ENCODE peak calls at places on chromosomes 2 and 18, in ten cellular contexts. One of them, this sample, is unnamed. For H3K4me1 and H3K9me3, the result is how much of the 10 kb centered on the place peaks cover.

GRCh38 chr2:152098798-152099654 is at the start of gene CACNB4:
- DNase-seq in esophagus squamous epithelium: no peak
- DNase-seq in testis: peak
- DNase-seq in transverse colon: no peak
- DNase-seq in ovary: peak
- DNase-seq in upper lobe of left lung: peak
- DNase-seq in heart left ventricle: peak
- DNase-seq in K562: no peak
- DNase-seq in A549: peak
- DNase-seq in body of pancreas: no peak
- DNase-seq in this sample: peak

GRCh38 chr18:195651-196050 is 37.3 kb downstream of the USP14 start:
- DNase-seq in heart left ventricle: no peak
- DNase-seq in esophagus squamous epithelium: no peak
- DNase-seq in K562: no peak
- DNase-seq in A549: no peak
- DNase-seq in ovary: no peak
- DNase-seq in body of pancreas: no peak
- DNase-seq in transverse colon: no peak
- DNase-seq in upper lobe of left lung: no peak
- DNase-seq in testis: no peak
- DNase-seq in this sample: no peak

GRCh38 chr2:171478345-171478744 is 43.9 kb upstream of the CYBRD1 start:
- DNase-seq in heart left ventricle: no peak
- DNase-seq in testis: no peak
- DNase-seq in ovary: no peak
- DNase-seq in transverse colon: no peak
- DNase-seq in esophagus squamous epithelium: no peak
- DNase-seq in body of pancreas: no peak
- DNase-seq in upper lobe of left lung: no peak
- DNase-seq in A549: no peak
- DNase-seq in K562: no peak
- DNase-seq in this sample: no peak

GRCh38 chr2:53856272-53856671 is 3.5 kb downstream of the GPR75 start:
- DNase-seq in heart left ventricle: no peak
- DNase-seq in upper lobe of left lung: no peak
- DNase-seq in body of pancreas: no peak
- DNase-seq in transverse colon: no peak
- DNase-seq in K562: no peak
- DNase-seq in testis: no peak
- DNase-seq in ovary: no peak
- DNase-seq in esophagus squamous epithelium: no peak
- DNase-seq in A549: no peak
- DNase-seq in this sample: no peak

GRCh38 chr18:50629148-50629631 is 69.3 kb downstream of the MAPK4 start:
- DNase-seq in heart left ventricle: no peak
- DNase-seq in body of pancreas: no peak
- DNase-seq in ovary: no peak
- DNase-seq in esophagus squamous epithelium: no peak
- DNase-seq in upper lobe of left lung: no peak
- DNase-seq in transverse colon: no peak
- DNase-seq in A549: no peak
- DNase-seq in K562: no peak
- DNase-seq in testis: no peak
- DNase-seq in this sample: no peak

GRCh38 chr2:109374548-109375130 is 239.1 kb downstream of the SEPTIN10 start:
- DNase-seq in testis: no peak
- DNase-seq in A549: no peak
- DNase-seq in heart left ventricle: no peak
- DNase-seq in esophagus squamous epithelium: no peak
- DNase-seq in transverse colon: no peak
- DNase-seq in ovary: no peak
- DNase-seq in body of pancreas: no peak
- DNase-seq in K562: no peak
- DNase-seq in upper lobe of left lung: peak
- DNase-seq in this sample: no peak

GRCh38 chr2:1736997-1737480 is 7.3 kb downstream of the PXDN start:
- DNase-seq in upper lobe of left lung: no peak
- DNase-seq in body of pancreas: no peak
- DNase-seq in heart left ventricle: no peak
- DNase-seq in K562: no peak
- DNase-seq in A549: no peak
- DNase-seq in esophagus squamous epithelium: no peak
- DNase-seq in ovary: no peak
- DNase-seq in transverse colon: no peak
- DNase-seq in testis: peak
- DNase-seq in this sample: no peak

GRCh38 chr18:63137999-63138448 is 181.5 kb downstream of the BCL2 start:
- DNase-seq in testis: no peak
- DNase-seq in upper lobe of left lung: peak
- DNase-seq in heart left ventricle: no peak
- DNase-seq in A549: no peak
- DNase-seq in body of pancreas: no peak
- DNase-seq in ovary: no peak
- DNase-seq in transverse colon: no peak
- DNase-seq in esophagus squamous epithelium: no peak
- DNase-seq in K562: no peak
- DNase-seq in this sample: no peak

GRCh38 chr2:126852361-126852760 is 46.3 kb upstream of the TEX51 start:
- DNase-seq in A549: no peak
- DNase-seq in testis: no peak
- DNase-seq in ovary: no peak
- DNase-seq in K562: no peak
- DNase-seq in heart left ventricle: no peak
- DNase-seq in body of pancreas: no peak
- DNase-seq in upper lobe of left lung: no peak
- DNase-seq in transverse colon: no peak
- DNase-seq in esophagus squamous epithelium: no peak
- DNase-seq in this sample: no peak

GRCh38 chr2:44310287-44310686 is 35.0 kb downstream of the SLC3A1 start:
- DNase-seq in ovary: no peak
- DNase-seq in esophagus squamous epithelium: no peak
- DNase-seq in transverse colon: no peak
- DNase-seq in testis: no peak
- DNase-seq in A549: peak
- DNase-seq in body of pancreas: no peak
- DNase-seq in K562: no peak
- DNase-seq in upper lobe of left lung: no peak
- DNase-seq in heart left ventricle: no peak
- DNase-seq in this sample: no peak

GRCh38 chr2:175309799-175310198 is 128.3 kb upstream of the ATP5MC3 start:
- DNase-seq in heart left ventricle: no peak
- DNase-seq in ovary: no peak
- DNase-seq in upper lobe of left lung: no peak
- DNase-seq in esophagus squamous epithelium: no peak
- DNase-seq in body of pancreas: no peak
- DNase-seq in A549: peak
- DNase-seq in transverse colon: peak
- DNase-seq in testis: peak
- DNase-seq in K562: peak
- DNase-seq in this sample: no peak

GRCh38 chr2:173680574-173680973 is 284.6 kb downstream of the SP3 start:
- DNase-seq in ovary: no peak
- DNase-seq in testis: no peak
- DNase-seq in A549: no peak
- DNase-seq in heart left ventricle: no peak
- DNase-seq in transverse colon: no peak
- DNase-seq in K562: no peak
- DNase-seq in upper lobe of left lung: no peak
- DNase-seq in body of pancreas: no peak
- DNase-seq in esophagus squamous epithelium: no peak
- DNase-seq in this sample: no peak

GRCh38 chr2:160492401-160493226 is 993 bp downstream of the RBMS1 start:
- DNase-seq in esophagus squamous epithelium: no peak
- DNase-seq in ovary: peak
- DNase-seq in testis: peak
- DNase-seq in A549: peak
- DNase-seq in upper lobe of left lung: peak
- DNase-seq in K562: peak
- DNase-seq in heart left ventricle: peak
- DNase-seq in transverse colon: peak
- DNase-seq in body of pancreas: peak
- DNase-seq in this sample: peak

GRCh38 chr2:160493227-160494028 is at the start of gene RBMS1:
- DNase-seq in esophagus squamous epithelium: no peak
- DNase-seq in testis: peak
- DNase-seq in ovary: peak
- DNase-seq in transverse colon: peak
- DNase-seq in upper lobe of left lung: peak
- DNase-seq in A549: peak
- DNase-seq in heart left ventricle: peak
- DNase-seq in K562: peak
- DNase-seq in body of pancreas: peak
- DNase-seq in this sample: peak

GRCh38 chr2:160494243-160494642 is 636 bp upstream of the RBMS1 start:
- DNase-seq in transverse colon: no peak
- DNase-seq in testis: no peak
- DNase-seq in K562: no peak
- DNase-seq in body of pancreas: no peak
- DNase-seq in upper lobe of left lung: no peak
- DNase-seq in A549: peak
- DNase-seq in heart left ventricle: peak
- DNase-seq in esophagus squamous epithelium: no peak
- DNase-seq in ovary: peak
- DNase-seq in this sample: peak

GRCh38 chr2:160490760-160491367 is 2.7 kb downstream of the RBMS1 start:
- DNase-seq in K562: no peak
- DNase-seq in esophagus squamous epithelium: no peak
- DNase-seq in A549: no peak
- DNase-seq in ovary: no peak
- DNase-seq in heart left ventricle: no peak
- DNase-seq in transverse colon: no peak
- DNase-seq in body of pancreas: no peak
- DNase-seq in testis: no peak
- DNase-seq in upper lobe of left lung: no peak
- DNase-seq in this sample: no peak

GRCh38 chr2:160491922-160492371 is 1.7 kb downstream of the RBMS1 start:
- DNase-seq in testis: no peak
- DNase-seq in body of pancreas: no peak
- DNase-seq in ovary: no peak
- DNase-seq in upper lobe of left lung: no peak
- DNase-seq in A549: peak
- DNase-seq in heart left ventricle: no peak
- DNase-seq in K562: no peak
- DNase-seq in esophagus squamous epithelium: no peak
- DNase-seq in transverse colon: no peak
- DNase-seq in this sample: no peak
- H3K4me1 ChIP-seq in testis: under half
- H3K4me1 ChIP-seq in body of pancreas: under half
- H3K4me1 ChIP-seq in ovary: under half
- H3K4me1 ChIP-seq in upper lobe of left lung: under half
- H3K4me1 ChIP-seq in A549: under half
- H3K4me1 ChIP-seq in heart left ventricle: under half
- H3K4me1 ChIP-seq in K562: under half
- H3K4me1 ChIP-seq in esophagus squamous epithelium: under half
- H3K4me1 ChIP-seq in transverse colon: under half
- H3K4me1 ChIP-seq in this sample: under half

DNA sequence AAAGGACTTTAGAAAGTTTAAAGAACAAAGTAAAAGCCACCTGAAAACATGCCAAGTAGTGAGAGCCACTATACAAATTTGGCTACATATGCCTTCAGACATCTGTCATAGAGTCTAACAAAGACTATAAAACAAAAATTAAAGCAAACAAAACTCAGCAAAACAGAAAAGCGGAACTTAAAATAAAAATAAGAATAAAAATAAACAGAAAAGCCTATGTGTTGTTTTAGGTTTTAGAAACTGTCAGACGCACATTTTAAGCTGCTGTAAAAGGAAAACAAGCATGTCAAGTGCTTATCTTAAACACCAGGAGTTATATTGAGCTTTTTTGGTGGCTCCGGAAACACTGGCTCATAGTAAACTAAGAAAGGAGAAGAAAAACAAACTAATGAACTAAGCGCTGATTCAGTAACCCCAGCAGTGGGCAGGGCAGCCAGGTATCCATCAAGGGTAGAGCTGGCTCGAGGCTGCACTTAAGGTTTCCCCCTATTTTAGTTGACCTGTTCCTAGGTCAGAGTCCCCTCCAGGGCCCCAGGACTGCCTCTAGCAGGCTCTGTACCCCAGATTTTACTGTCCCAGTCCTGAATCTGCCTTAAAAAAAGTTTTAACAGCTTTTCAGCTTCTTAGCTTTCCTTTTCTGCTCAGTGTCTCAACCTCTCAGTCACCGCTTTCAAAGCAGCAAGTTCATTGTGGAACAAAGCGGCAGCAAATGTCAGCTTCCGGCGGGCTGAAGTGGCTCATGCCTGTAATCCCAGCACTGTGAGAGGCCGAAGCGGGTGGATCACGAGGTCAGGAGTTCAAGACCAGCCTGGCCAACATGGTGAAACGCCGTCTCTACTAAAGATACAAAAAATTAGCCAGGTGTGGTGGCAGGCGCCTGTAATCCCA is 15.3 kb upstream of the RMC1 start:
- DNase-seq in K562: peak
- DNase-seq in heart left ventricle: no peak
- DNase-seq in transverse colon: peak
- DNase-seq in A549: no peak
- DNase-seq in testis: no peak
- DNase-seq in upper lobe of left lung: no peak
- DNase-seq in body of pancreas: no peak
- DNase-seq in ovary: no peak
- DNase-seq in esophagus squamous epithelium: no peak
- DNase-seq in this sample: peak
- TF ChIP-seq POLR2A in K562: peak
- TF ChIP-seq POLR2A in heart left ventricle: no peak
- TF ChIP-seq POLR2A in transverse colon: no peak
- TF ChIP-seq POLR2A in A549: no peak
- TF ChIP-seq POLR2A in testis: no peak
- TF ChIP-seq POLR2A in upper lobe of left lung: no peak
- TF ChIP-seq POLR2A in body of pancreas: no peak
- TF ChIP-seq POLR2A in ovary: no peak
- TF ChIP-seq POLR2A in esophagus squamous epithelium: no peak
- TF ChIP-seq POLR2A in this sample: no peak

GRCh38 chr2:3619033-3619432 is 24.1 kb downstream of the COLEC11 start:
- DNase-seq in body of pancreas: no peak
- DNase-seq in testis: no peak
- DNase-seq in upper lobe of left lung: no peak
- DNase-seq in transverse colon: no peak
- DNase-seq in heart left ventricle: no peak
- DNase-seq in K562: no peak
- DNase-seq in esophagus squamous epithelium: no peak
- DNase-seq in ovary: no peak
- DNase-seq in A549: no peak
- DNase-seq in this sample: no peak
- H3K9me3 ChIP-seq in body of pancreas: under half
- H3K9me3 ChIP-seq in testis: under half
- H3K9me3 ChIP-seq in upper lobe of left lung: under half
- H3K9me3 ChIP-seq in transverse colon: under half
- H3K9me3 ChIP-seq in heart left ventricle: under half
- H3K9me3 ChIP-seq in K562: under half
- H3K9me3 ChIP-seq in esophagus squamous epithelium: under half
- H3K9me3 ChIP-seq in ovary: under half
- H3K9me3 ChIP-seq in A549: under half
- H3K9me3 ChIP-seq in this sample: under half

DNA sequence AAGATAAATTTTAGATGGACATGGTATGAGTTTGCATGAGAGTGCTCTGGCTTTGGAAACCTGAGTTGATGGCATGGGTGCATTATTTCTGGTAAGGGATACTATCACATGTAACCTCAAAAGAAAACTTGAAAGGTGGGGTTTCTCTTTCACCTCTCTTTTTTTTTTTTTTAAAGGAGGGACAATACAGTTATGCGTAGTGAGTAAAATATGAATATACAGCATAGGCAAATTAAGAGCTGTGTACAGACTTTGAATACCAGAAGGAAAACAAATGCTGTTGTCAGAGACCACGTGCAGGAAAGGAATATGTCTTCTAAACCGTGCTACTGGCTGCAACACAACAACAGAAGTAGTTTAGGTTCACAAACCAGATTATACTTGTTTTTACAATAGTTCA is 82.1 kb downstream of the MAP4K4 start:
- DNase-seq in transverse colon: no peak
- DNase-seq in body of pancreas: no peak
- DNase-seq in testis: no peak
- DNase-seq in heart left ventricle: no peak
- DNase-seq in upper lobe of left lung: no peak
- DNase-seq in A549: no peak
- DNase-seq in K562: no peak
- DNase-seq in esophagus squamous epithelium: no peak
- DNase-seq in ovary: no peak
- DNase-seq in this sample: no peak
- H3K4me1 ChIP-seq in transverse colon: under half
- H3K4me1 ChIP-seq in body of pancreas: under half
- H3K4me1 ChIP-seq in testis: under half
- H3K4me1 ChIP-seq in heart left ventricle: half or more
- H3K4me1 ChIP-seq in upper lobe of left lung: under half
- H3K4me1 ChIP-seq in A549: under half
- H3K4me1 ChIP-seq in K562: under half
- H3K4me1 ChIP-seq in esophagus squamous epithelium: under half
- H3K4me1 ChIP-seq in ovary: under half
- H3K4me1 ChIP-seq in this sample: under half